ENCODE peak calls at places on chromosomes 7 and 10, in five cellular contexts. F, K, W, G and N are unnamed samples.

GRCh38 chr10:44376504-44377099 is 8.3 kb downstream of the CXCL12 start:
- DNase-seq in F (no peak), K (no peak), W (no peak), G (no peak), N (no peak)

GRCh38 chr7:23956769-23957556 is 246.9 kb downstream of the STK31 start:
- DNase-seq in F (no peak), K (no peak), W (no peak), G (no peak), N (no peak)

GRCh38 chr7:134298902-134299683 is 17.6 kb downstream of the SLC35B4 start:
- DNase-seq in F (no peak), K (no peak), W (no peak), G (no peak), N (peak; percentile 72)

GRCh38 chr7:158351481-158351880 is 236.1 kb downstream of the PTPRN2 start:
- DNase-seq in F (no peak), K (no peak), W (no peak), G (no peak), N (no peak)

GRCh38 chr7:25669954-25670841 is 441.9 kb upstream of the NPVF start:
- DNase-seq in F (no peak), K (no peak), W (no peak), G (no peak), N (peak; percentile 78)

GRCh38 chr10:72240371-72240770 is 24.3 kb upstream of the ASCC1 start:
- DNase-seq in F (no peak), K (peak; percentile 12), W (no peak), G (no peak), N (no peak)

GRCh38 chr10:42983595-42983990 is 93.3 kb upstream of the RET start:
- DNase-seq in F (no peak), K (no peak), W (no peak), G (no peak), N (no peak)

GRCh38 chr10:95655571-95656290 is 780 bp downstream of the ALDH18A1 start:
- DNase-seq in F (peak; percentile 15), K (no peak), W (no peak), G (peak; percentile 12), N (no peak)

GRCh38 chr10:30387646-30388243 is 38.7 kb upstream of the MTPAP start:
- DNase-seq in F (no peak), K (no peak), W (no peak), G (peak; percentile 87), N (no peak)

GRCh38 chr10:90930971-90931841 is 10.3 kb upstream of the ANKRD1 start:
- DNase-seq in F (no peak), K (no peak), W (no peak), G (no peak), N (peak; percentile 89)

GRCh38 chr7:156842740-156843140 is 50.2 kb downstream of the LMBR1 start:
- DNase-seq in F (no peak), K (no peak), W (no peak), G (peak; percentile 3), N (no peak)

GRCh38 chr10:125152646-125153368 is 7.6 kb downstream of the CTBP2 start:
- DNase-seq in F (no peak), K (peak; percentile 87), W (no peak), G (no peak), N (peak; percentile 53)
- H3K4me1 ChIP-seq in F (no peaks in the 10 kb centered on the region), K (peaks cover 83% of the 10 kb centered on the region), W (no peaks in the 10 kb centered on the region), G (peaks cover 80% of the 10 kb centered on the region), N (peaks cover 32% of the 10 kb centered on the region)

DNA sequence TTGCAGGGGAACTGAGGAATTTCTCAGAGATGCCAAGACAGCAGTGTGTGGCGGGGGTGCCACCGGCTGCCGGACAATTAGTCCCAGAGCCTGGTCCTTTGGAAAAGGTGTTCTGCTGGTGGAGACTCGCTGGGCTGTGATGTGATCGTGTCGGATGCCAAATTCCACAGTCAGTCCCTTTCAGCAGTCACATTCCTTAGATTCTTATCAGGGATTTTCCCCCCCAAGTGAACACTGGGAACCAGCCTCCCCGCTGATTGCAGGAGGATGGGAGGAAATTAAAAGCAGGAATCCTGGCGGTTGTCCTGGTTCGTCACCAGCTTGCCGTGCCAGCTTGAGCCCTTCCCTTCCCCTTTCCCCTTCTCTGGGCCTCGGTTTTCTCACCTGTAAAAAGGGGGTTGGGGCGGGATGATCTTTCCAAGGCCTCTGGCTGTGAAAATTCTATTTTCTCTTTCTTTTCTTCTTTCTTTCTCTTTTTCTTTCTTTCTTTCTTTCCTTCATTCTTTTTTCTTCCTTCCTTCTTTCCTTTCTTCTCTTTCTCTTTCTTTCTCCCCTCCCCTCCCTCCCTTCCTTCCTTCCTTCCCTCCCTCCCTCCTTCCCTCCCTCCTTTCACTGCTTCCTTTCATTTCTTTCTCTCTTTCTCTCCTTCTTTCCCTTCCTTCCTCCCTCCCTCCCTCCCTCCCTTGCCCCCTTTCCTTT is 39.6 kb downstream of the COL26A1 start:
- DNase-seq in F (no peak), K (no peak), W (no peak), G (peak; percentile 50), N (no peak)
- H3K4me1 ChIP-seq in F (no peaks in the 10 kb centered on the region), K (no peaks in the 10 kb centered on the region), W (no peaks in the 10 kb centered on the region), G (peaks cover 8% of the 10 kb centered on the region), N (peaks cover 5% of the 10 kb centered on the region)

DNA sequence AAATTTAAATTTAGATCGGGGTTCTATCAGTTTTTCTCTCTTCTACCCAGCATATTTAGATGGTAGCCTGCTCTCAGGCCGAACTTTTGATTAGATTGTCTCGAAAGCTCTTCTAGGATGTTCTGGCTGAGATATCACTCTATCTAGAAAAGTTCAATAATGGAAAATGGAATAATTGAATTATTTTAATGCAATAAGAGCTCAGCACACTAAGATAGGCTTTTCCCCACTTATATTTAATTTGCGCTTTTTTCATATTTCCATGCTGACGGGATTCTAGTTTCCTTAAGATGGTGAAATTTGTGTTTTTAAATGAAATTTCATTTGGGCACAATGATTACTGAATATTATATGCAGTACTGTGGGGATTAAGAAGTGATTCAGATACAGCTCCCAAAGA is 73.7 kb downstream of the PIK3CG start:
- DNase-seq in F (no peak), K (no peak), W (no peak), G (no peak), N (no peak)
- H3K4me1 ChIP-seq in F (no peaks in the 10 kb centered on the region), K (no peaks in the 10 kb centered on the region), W (no peaks in the 10 kb centered on the region), G (no peaks in the 10 kb centered on the region), N (no peaks in the 10 kb centered on the region)

GRCh38 chr10:80203835-80204148 is 1.5 kb downstream of the ANXA11 start:
- DNase-seq in F (no peak), K (no peak), W (no peak), G (peak; percentile 14), N (no peak)

GRCh38 chr10:80204801-80205477 is 398 bp downstream of the ANXA11 start:
- DNase-seq in F (no peak), K (peak; percentile 84), W (no peak), G (no peak), N (peak; percentile 76)

GRCh38 chr10:80204193-80204714 is 1.1 kb downstream of the ANXA11 start:
- DNase-seq in F (no peak), K (peak; percentile 87), W (no peak), G (peak; percentile 61), N (no peak)

GRCh38 chr10:80201592-80202256 is 3.6 kb downstream of the ANXA11 start:
- DNase-seq in F (no peak), K (peak; percentile 69), W (no peak), G (no peak), N (no peak)

GRCh38 chr10:80202934-80203834 is 2.2 kb downstream of the ANXA11 start:
- DNase-seq in F (peak; percentile 55), K (peak; percentile 74), W (peak; percentile 26), G (peak; percentile 14), N (peak; percentile 86)
- H3K4me1 ChIP-seq in F (peaks cover 12% of the 10 kb centered on the region), K (peaks cover 79% of the 10 kb centered on the region), W (peaks cover 62% of the 10 kb centered on the region), G (peaks cover 40% of the 10 kb centered on the region), N (peaks cover 38% of the 10 kb centered on the region)

GRCh38 chr7:128027485-128027980 is 3.7 kb downstream of the LRRC4 start:
- DNase-seq in F (no peak), K (no peak), W (no peak), G (no peak), N (no peak)
- H3K4me1 ChIP-seq in F (peaks cover 4% of the 10 kb centered on the region), K (peaks cover 21% of the 10 kb centered on the region), W (no peaks in the 10 kb centered on the region), G (peaks cover 33% of the 10 kb centered on the region), N (peaks cover under 1% of the 10 kb centered on the region)